ENCODE peak calls at places on chromosomes 1 and 21, in six cellular contexts. F is GM23338, Z is H1, G is HepG2, M is K562, X is GM12878. Y is an unnamed sample.

GRCh38 chr1:99535470-99536164 is 110.3 kb upstream of the PALMD start:
- DNase-seq in G (no peak), Z (no peak), M (peak), F (no peak), X (no peak), Y (no peak)

GRCh38 chr1:21391497-21391896 is 48.4 kb upstream of the NBPF3 start:
- DNase-seq in F (no peak), G (no peak), X (no peak), M (no peak), Z (no peak), Y (no peak)

GRCh38 chr1:74534241-74534640 is 21.8 kb upstream of the LRRC53 start:
- DNase-seq in F (no peak), M (no peak), X (no peak), G (no peak), Z (no peak), Y (no peak)

GRCh38 chr1:152022521-152022920 is 14.3 kb downstream of the S100A11 start:
- DNase-seq in G (no peak), Z (no peak), M (no peak), X (no peak), F (no peak), Y (no peak)

GRCh38 chr1:159012495-159012894 is 2.8 kb downstream of the IFI16 start:
- DNase-seq in Z (no peak), G (no peak), M (no peak), F (no peak), X (peak), Y (no peak)

GRCh38 chr1:37162059-37162458 is 127.7 kb upstream of the GRIK3 start:
- DNase-seq in M (no peak), F (no peak), X (no peak), Z (no peak), G (no peak), Y (no peak)

GRCh38 chr1:219277304-219277840 is 103.7 kb downstream of the LYPLAL1 start:
- DNase-seq in X (no peak), Z (no peak), G (peak), M (no peak), F (no peak), Y (no peak)

GRCh38 chr21:44884059-44884458 is 10.6 kb upstream of the PTTG1IP start:
- DNase-seq in G (no peak), X (no peak), F (no peak), M (no peak), Z (no peak), Y (no peak)

GRCh38 chr1:8384088-8384487 is 66.2 kb downstream of the SLC45A1 start:
- DNase-seq in X (no peak), M (no peak), G (no peak), Z (no peak), F (no peak), Y (no peak)

GRCh38 chr1:22255341-22256212 is 112.7 kb upstream of the WNT4 start:
- DNase-seq in F (no peak), X (no peak), M (no peak), Z (no peak), G (no peak), Y (no peak)

GRCh38 chr1:175884369-175884768 is 141.0 kb upstream of the TNR start:
- DNase-seq in M (no peak), G (no peak), F (no peak), X (no peak), Z (no peak), Y (no peak)

GRCh38 chr1:14848621-14849020 is 250.1 kb downstream of the KAZN start:
- DNase-seq in G (no peak), F (no peak), X (no peak), Z (no peak), M (no peak), Y (no peak)

DNA sequence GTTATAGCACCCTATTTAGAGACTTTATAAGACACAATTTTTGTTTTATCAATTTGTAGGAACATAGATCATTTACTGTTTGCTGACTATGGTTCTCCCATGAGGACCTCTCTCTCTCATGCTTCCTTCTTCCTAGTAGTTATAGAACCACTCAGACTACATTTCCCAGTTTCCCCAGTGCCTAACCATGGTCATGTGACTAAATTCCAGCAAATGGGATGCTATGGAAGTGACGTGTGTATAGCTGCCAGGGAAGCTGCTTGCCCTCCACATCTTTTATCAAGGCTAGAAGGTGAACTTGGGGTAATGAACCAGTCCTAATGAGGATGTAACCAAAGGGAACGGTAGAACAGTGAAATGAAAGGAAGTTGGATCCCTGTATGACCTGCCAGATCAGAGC is 184.1 kb downstream of the MIS18A start:
- DNase-seq in X (no peak), G (no peak), F (peak), Z (no peak), M (no peak), Y (no peak)
- TF ChIP-seq CREB1 in X (no peak), G (no peak), F (no peak), Z (peak), M (no peak), Y (no peak)

GRCh38 chr1:1088036-1088800 is 14.1 kb upstream of the RNF223 start:
- DNase-seq in F (no peak), G (no peak), M (no peak), X (no peak), Z (no peak), Y (no peak)
- TF ChIP-seq CREB1 in F (no peak), G (no peak), M (no peak), X (no peak), Z (no peak), Y (no peak)

DNA sequence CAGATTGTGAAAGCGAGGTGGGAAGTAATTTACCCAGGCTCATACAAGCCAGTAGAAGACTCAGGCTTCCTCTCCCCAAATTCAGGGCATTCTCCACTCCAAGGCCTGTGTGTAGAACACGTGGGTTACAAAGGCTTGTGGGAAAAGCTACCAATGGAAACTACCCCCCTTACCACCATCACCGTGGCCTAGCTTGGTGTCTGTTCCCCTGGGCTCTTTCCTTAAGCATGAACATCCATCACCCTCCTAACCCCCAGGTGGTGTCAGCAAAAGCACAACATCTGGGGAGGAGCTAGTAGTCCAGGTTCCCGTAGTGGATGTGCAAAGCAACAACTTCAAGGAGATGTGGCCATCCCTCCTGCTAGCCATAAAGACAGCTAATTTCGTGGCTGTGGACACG is 576 bp upstream of the MUTYH start:
- DNase-seq in F (peak), G (peak), X (no peak), Z (no peak), M (peak), Y (no peak)
- TF ChIP-seq CREB1 in F (no peak), G (no peak), X (no peak), Z (no peak), M (peak), Y (no peak)

DNA sequence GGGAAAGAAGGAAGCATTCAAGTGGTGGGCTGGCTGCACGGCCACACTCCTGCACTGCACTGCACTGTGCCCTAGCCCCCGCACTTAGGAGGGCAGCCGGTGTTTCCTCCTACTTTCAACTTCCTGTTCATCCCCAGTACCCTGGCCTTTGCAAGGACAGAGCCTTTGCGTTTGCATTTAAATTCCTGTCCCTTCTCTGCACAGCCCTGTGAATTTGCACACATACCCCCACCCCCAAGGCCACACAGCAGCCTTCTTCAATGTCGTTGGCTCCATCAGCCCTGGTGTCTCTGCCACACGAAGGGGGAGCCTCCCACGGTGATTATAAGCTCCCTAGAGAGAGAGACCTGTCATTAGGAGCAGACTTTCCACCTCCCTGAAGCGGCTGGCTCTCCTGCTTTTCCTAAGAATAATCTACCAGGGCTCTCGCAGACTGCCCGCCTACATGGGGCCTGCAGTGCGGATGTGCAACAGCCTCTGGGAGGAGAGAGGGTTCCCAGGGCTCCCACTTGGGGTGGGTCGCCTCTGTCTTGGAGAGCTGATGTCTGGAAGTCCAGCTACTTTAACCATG is 13.2 kb upstream of the SLC45A3 start:
- DNase-seq in X (no peak), M (no peak), G (no peak), Z (no peak), F (no peak), Y (no peak)
- TF ChIP-seq CREB1 in X (no peak), M (no peak), G (no peak), Z (no peak), F (no peak), Y (no peak)

GRCh38 chr1:79646885-79647284 is 640.4 kb upstream of the ADGRL4 start:
- DNase-seq in F (peak), Z (peak), G (no peak), M (no peak), X (no peak), Y (no peak)
- TF ChIP-seq CREB1 in F (no peak), Z (no peak), G (no peak), M (no peak), X (no peak), Y (no peak)

GRCh38 chr1:26584022-26584485 is 54.5 kb downstream of the RPS6KA1 start:
- DNase-seq in F (peak), M (peak), G (no peak), X (no peak), Z (peak), Y (peak)
- TF ChIP-seq CREB1 in F (no peak), M (peak), G (no peak), X (no peak), Z (peak), Y (no peak)

GRCh38 chr1:9653195-9653782 is 1.8 kb downstream of the PIK3CD start:
- DNase-seq in F (no peak), M (no peak), X (no peak), Z (no peak), G (no peak), Y (no peak)
- TF ChIP-seq CREB1 in F (no peak), M (no peak), X (no peak), Z (no peak), G (no peak), Y (no peak)

GRCh38 chr1:32464191-32464715 is 619 bp upstream of the ZBTB8B start:
- DNase-seq in G (no peak), X (no peak), M (no peak), Z (no peak), F (peak), Y (no peak)
- TF ChIP-seq CREB1 in G (no peak), X (no peak), M (no peak), Z (no peak), F (no peak), Y (no peak)

GRCh38 chr1:110058591-110058990 is 11.9 kb downstream of the ALX3 start:
- DNase-seq in Z (no peak), M (no peak), G (no peak), X (no peak), F (no peak), Y (no peak)

GRCh38 chr1:110057963-110058518 is 12.4 kb downstream of the ALX3 start:
- DNase-seq in X (no peak), F (no peak), Z (no peak), M (peak), G (no peak), Y (no peak)

GRCh38 chr1:110060034-110060661 is 10.3 kb downstream of the ALX3 start:
- DNase-seq in F (peak), G (peak), X (no peak), M (peak), Z (no peak), Y (peak)

GRCh38 chr1:110060662-110061060 is 9.8 kb downstream of the ALX3 start:
- DNase-seq in X (no peak), M (no peak), Z (no peak), F (no peak), G (no peak), Y (no peak)

DNA sequence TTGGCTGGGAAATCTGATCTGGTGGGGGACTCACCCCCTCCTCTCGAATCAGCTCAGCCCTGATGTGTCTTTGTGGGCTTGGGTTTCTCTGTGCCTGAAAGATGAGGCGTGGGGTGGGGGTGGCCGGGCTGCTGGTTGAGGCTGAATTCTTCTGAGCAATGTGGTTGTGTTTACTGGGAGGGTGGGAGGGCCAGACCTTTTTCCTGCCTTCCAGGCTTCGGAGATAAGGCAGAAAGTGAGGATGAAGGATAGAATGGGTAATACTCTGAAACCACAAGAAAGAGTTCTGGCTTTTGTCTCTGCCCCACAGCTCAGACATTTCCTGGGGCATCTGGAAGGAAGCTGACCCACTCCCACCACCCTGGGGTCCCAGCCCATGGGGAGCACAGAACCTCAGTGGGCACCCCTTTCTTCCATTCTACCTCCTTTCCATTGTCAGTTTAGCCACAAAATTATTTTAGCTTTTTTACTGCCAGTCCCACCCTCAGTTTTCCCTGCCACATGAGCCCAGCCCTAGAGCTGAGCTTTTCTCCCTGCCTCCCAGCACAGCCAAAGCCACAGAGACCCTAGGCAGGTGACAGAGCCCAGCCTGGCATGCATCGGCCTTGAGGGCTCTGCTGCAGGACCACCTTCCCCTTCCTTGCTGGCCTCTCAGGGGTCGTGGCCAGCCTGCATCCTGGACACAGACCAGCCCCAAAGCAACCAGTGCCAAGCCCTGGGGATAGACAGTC is 11.2 kb downstream of the ALX3 start:
- DNase-seq in Z (no peak), M (peak), F (no peak), X (no peak), G (no peak), Y (no peak)
- TF ChIP-seq CREB1 in Z (no peak), M (no peak), F (no peak), X (no peak), G (no peak), Y (no peak)

GRCh38 chr1:230167419-230167852 is 100.4 kb downstream of the GALNT2 start:
- DNase-seq in X (peak), Z (peak), F (peak), M (peak), G (peak), Y (peak)
- TF ChIP-seq CREB1 in X (no peak), Z (no peak), F (no peak), M (no peak), G (no peak), Y (no peak)

Y was measured in WTC11.